ENCODE peak calls at places on chromosome 5, in six cellular contexts. R, B, J, V, Q and I are unnamed samples.

GRCh38 chr5:109409061-109409843 is 522 bp downstream of the PJA2 start:
- DNase-seq in J (peak; percentile 22), B (peak; percentile 86), R (peak; percentile 51), V (peak; percentile 49), Q (peak; percentile 70), I (peak; percentile 38)

GRCh38 chr5:10584714-10585113 is 20.8 kb downstream of the ANKRD33B start:
- DNase-seq in J (no peak), B (no peak), Q (peak; percentile 17), R (no peak), V (no peak), I (no peak)

GRCh38 chr5:8184455-8185063 is 315.6 kb downstream of the MTRR start:
- DNase-seq in Q (peak; percentile 88), R (no peak), B (peak; percentile 59), J (no peak), V (peak; percentile 20), I (peak; percentile 51)

GRCh38 chr5:131988601-131989000 is 22.9 kb downstream of the ACSL6 start:
- DNase-seq in R (no peak), V (no peak), Q (no peak), B (no peak), J (no peak), I (no peak)

GRCh38 chr5:124735169-124735858 is 11.1 kb downstream of the ZNF608 start:
- DNase-seq in R (no peak), B (peak; percentile 55), V (no peak), J (no peak), Q (peak; percentile 76), I (no peak)

GRCh38 chr5:87311400-87312279 is 44.0 kb downstream of the RASA1 start:
- DNase-seq in R (no peak), B (no peak), Q (no peak), V (peak; percentile 5), J (no peak), I (no peak)

GRCh38 chr5:38556115-38556598 is 289 bp downstream of the LIFR start:
- DNase-seq in V (no peak), B (no peak), Q (peak; percentile 62), R (no peak), J (no peak), I (peak; percentile 9)

GRCh38 chr5:78972654-78973428 is 12.3 kb downstream of the ARSB start:
- DNase-seq in V (no peak), J (no peak), B (no peak), Q (no peak), R (no peak), I (no peak)

GRCh38 chr5:84028093-84028492 is 307.4 kb upstream of the HAPLN1 start:
- DNase-seq in B (no peak), R (no peak), J (no peak), V (no peak), Q (no peak), I (no peak)

GRCh38 chr5:82894754-82895153 is 182.4 kb downstream of the TMEM167A start:
- DNase-seq in V (no peak), R (no peak), J (no peak), Q (no peak), B (no peak), I (no peak)

GRCh38 chr5:159210306-159210722 is 961 bp upstream of the RNF145 start:
- DNase-seq in V (peak; percentile 53), B (peak; percentile 41), J (no peak), Q (no peak), R (no peak), I (no peak)

GRCh38 chr5:43396762-43397304 is 15.4 kb downstream of the CCL28 start:
- DNase-seq in J (no peak), R (peak; percentile 17), B (no peak), Q (no peak), V (no peak), I (no peak)
- TF ChIP-seq YY1 in J (no peak), R (peak; percentile 31), B (no peak), Q (no peak), V (no peak), I (no peak)

DNA sequence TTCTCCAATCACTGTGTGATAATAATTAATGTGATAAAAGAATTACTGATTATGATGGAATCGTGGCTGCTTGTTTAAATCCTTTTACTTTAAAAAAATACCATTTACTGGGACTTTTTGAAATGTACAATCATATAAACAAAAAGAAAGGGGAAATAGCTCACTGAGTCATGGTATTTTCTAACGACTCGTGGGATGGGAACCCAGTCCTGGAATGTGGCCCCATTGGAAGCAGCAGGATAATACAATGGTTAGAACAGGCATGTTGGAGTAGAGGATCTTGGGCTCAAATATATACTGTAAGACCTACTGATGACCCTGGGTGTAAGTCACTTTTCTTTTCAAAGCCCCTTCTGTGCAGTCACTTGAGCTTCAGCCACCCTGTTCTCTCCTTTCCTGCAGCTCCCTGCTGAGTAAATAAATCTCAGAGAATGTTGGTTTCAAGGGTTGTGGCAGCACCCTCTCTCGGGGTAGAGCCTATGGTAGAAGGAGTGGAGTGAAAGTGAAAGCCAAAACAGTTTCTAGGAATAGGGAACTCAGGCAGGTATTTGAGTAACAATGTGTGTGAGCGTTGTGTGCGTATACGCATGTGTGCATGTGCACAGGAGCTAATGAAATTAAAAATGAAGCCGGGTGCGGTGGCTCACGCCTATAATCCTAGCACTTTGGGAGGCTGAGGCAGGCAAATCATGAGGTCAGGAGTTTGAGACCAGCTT is 40.7 kb upstream of the LARP1 start:
- DNase-seq in Q (no peak), V (peak; percentile 66), R (peak; percentile 32), B (no peak), J (no peak), I (no peak)
- H3K9ac ChIP-seq in Q (no peak overlapping the region), V (peak overlapping the region; percentile 16), R (no peak overlapping the region), B (no peak overlapping the region), J (peak overlapping the region; percentile 63), I (no peak overlapping the region)

DNA sequence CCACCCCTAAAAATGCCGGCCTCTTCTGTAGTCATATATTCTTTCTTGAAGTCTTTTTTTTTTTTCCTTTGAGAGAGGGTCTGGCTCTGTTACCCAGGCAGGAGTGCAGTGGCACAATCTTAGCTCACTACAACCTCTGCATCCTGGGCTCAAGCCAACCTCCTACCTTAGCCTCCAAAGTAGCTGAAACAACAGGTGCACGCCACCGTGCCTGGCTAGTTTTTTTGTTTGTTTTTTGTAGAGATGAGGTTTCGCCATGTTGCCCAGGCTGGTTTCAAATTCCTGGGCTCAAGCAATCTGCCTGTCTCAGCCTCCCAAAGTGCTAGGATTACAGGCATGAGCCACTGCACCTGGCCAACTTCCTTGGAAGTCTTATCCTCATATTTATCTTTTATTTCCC is 19.1 kb downstream of the SREK1IP1 start:
- DNase-seq in J (no peak), B (no peak), R (no peak), V (no peak), Q (no peak), I (no peak)
- TF ChIP-seq ZNF274 in J (no peak), B (no peak), R (no peak), V (no peak), Q (no peak), I (no peak)

GRCh38 chr5:176481659-176482213 is 33.6 kb downstream of the FAF2 start:
- DNase-seq in R (no peak), V (peak; percentile 71), Q (no peak), J (no peak), B (peak; percentile 77), I (no peak)
- TF ChIP-seq YY1 in R (no peak), V (no peak), Q (no peak), J (no peak), B (no peak), I (no peak)

DNA sequence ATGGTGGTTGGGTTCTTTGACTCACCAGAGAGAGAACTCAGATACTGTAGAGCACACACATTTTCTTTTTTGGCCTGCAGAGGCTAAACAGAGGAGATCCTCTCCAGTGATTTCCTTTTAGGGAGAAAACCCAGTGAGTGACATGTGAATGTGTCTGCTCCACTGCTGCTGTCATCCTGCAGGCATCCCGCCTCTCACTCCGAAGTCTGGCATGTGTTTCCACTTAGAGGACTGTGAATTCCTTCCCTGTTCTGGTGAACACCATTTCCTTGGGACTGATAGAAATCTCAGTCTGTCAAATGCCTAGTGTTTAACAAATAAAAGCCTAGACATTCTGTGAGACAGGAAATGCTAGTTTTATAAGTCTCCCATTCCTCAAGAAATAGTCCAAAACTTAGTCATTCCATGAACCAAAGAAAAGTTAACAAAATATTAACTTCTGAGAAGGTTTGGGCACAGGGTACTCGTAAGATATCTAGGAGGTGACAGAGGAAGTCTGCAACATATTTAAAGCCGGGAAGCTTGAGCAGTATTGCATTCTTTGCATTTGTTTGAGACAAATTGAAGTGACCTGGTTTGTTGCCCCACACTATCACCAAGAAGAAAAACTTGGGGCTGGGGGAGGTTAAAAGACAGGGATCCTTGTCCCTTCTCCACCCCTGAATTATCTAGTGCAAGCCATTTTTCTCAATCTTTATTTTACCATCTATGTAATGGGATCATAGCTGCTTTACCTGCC is 74.9 kb upstream of the NIPAL4 start:
- DNase-seq in B (no peak), J (no peak), Q (no peak), R (no peak), V (no peak), I (peak; percentile 30)
- H3K9ac ChIP-seq in B (no peak overlapping the region), J (no peak overlapping the region), Q (no peak overlapping the region), R (no peak overlapping the region), V (no peak overlapping the region), I (no peak overlapping the region)

DNA sequence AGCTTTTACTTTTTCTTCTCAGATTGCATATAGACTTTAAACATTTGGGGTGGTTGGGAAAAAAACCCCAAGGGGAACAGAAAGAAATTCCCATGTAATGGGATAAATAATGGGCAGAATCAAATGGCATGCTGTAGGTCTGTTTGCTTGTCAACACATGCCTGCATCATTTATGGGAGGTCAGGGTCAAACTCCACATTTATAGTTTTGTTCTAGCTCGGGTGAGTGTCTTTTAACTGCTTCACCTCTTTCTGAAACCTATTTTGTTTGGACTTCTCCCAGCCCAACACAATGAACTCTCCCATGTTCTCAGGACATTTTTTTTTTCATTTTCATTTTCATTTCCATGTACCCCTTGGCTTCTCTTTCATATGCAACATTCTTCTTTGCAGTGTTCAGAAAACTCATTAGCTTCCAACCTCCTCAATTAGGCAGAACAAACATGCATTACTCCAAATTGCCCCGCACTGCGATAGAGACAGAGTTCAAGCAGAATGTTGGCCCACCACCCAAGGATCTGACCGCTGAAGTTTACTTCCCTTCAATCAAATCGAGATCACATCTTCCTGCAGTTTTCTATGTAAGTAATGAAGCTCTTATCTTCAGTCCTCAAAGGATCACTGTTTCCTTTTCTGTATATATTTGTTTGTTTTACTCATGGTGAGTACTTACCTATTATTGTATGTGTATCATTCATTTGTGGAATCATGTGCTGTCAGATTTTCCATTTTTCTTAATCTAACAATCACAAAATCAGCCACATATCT is 354.6 kb downstream of the ZSWIM6 start:
- DNase-seq in V (no peak), B (no peak), J (no peak), Q (no peak), R (no peak), I (no peak)
- TF ChIP-seq ZNF274 in V (no peak), B (no peak), J (no peak), Q (no peak), R (no peak), I (no peak)

DNA sequence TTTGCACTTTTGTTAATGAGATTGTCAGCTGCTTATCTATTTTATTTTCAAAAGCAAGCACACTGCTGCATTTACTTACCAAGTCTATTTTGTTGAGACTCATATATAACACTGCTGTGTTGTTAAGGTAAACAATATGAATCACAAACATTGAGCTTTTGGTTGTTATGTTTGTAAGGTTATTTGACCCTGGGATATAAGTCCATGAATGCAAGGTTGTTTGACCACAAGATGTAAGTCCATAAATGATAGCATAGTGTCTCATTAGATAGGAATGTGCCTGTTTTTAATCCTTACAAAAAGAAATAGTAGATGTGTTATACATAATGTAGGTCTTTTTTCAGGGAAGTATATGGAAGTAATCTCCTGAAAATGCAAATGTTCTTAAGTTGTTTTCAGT is 845.9 kb downstream of the CDH9 start:
- DNase-seq in J (no peak), R (no peak), Q (no peak), B (no peak), V (no peak), I (no peak)
- TF ChIP-seq YY1 in J (no peak), R (no peak), Q (no peak), B (no peak), V (no peak), I (no peak)